ENCODE peak calls at places on chromosome 6, in four cellular contexts. O is activated CD4-positive, alpha-beta T cell treated with anti-CD3 and anti-CD28 coated beads for 36 hours; W is stomach; A is A172. K is an unnamed sample.

GRCh38 chr6:80769101-80769500 is 662.6 kb downstream of the BCKDHB start:
- DNase-seq in O (no peak), W (no peak), A (no peak), K (no peak)

GRCh38 chr6:135002229-135002844 is 52.3 kb downstream of the HBS1L start:
- DNase-seq in O (no peak), W (no peak), A (peak; percentile 10), K (no peak)

GRCh38 chr6:2237001-2237400 is 8.4 kb downstream of the GMDS start:
- DNase-seq in O (no peak), W (no peak), A (peak; percentile 77), K (no peak)

GRCh38 chr6:162063666-162064065 is 663.9 kb downstream of the PRKN start:
- DNase-seq in O (no peak), W (no peak), A (no peak), K (no peak)

GRCh38 chr6:136547336-136547735 is 2.9 kb downstream of the MAP7 start:
- DNase-seq in O (no peak), W (no peak), A (peak; percentile 37), K (no peak)

GRCh38 chr6:3876866-3877265 is 27.7 kb downstream of the FAM50B start:
- DNase-seq in O (no peak), W (no peak), A (no peak), K (no peak)

GRCh38 chr6:137749595-137750215 is 117.4 kb upstream of the TNFAIP3 start:
- DNase-seq in O (no peak), W (no peak), A (no peak), K (no peak)

GRCh38 chr6:92559611-92560010 is 859.7 kb downstream of the EPHA7 start:
- DNase-seq in O (no peak), W (no peak), A (no peak), K (no peak)

GRCh38 chr6:113824411-113824810 is 32.7 kb upstream of the MARCKS start:
- DNase-seq in O (no peak), W (no peak), A (no peak), K (no peak)

GRCh38 chr6:98653171-98653570 is 181.2 kb upstream of the POU3F2 start:
- DNase-seq in O (no peak), W (no peak), A (peak; percentile 52), K (no peak)